ENCODE peak calls at places on chromosome 19, in seven cellular contexts. One of them, this sample, is unnamed. For H3K4me1, the result is how much of the 10 kb centered on the place peaks cover.

GRCh38 chr19:51316688-51317087 is 5.2 kb downstream of the IGLON5 start:
- DNase-seq in mucosa of descending colon: no peak
- DNase-seq in fibroblast of lung: no peak
- DNase-seq in CD8-positive, alpha-beta T cell: no peak
- DNase-seq in PC-9: no peak
- DNase-seq in lower lobe of right lung: no peak
- DNase-seq in colonic mucosa: no peak
- DNase-seq in this sample: no peak

GRCh38 chr19:27762933-27763332 is 1450.0 kb downstream of the UQCRFS1 start:
- DNase-seq in mucosa of descending colon: no peak
- DNase-seq in PC-9: no peak
- DNase-seq in colonic mucosa: no peak
- DNase-seq in CD8-positive, alpha-beta T cell: no peak
- DNase-seq in lower lobe of right lung: no peak
- DNase-seq in fibroblast of lung: no peak
- DNase-seq in this sample: no peak

GRCh38 chr19:8148410-8149231 is 771 bp downstream of the FBN3 start:
- DNase-seq in CD8-positive, alpha-beta T cell: no peak
- DNase-seq in mucosa of descending colon: no peak
- DNase-seq in fibroblast of lung: no peak
- DNase-seq in lower lobe of right lung: peak
- DNase-seq in colonic mucosa: no peak
- DNase-seq in PC-9: no peak
- DNase-seq in this sample: peak

GRCh38 chr19:30256510-30256850 is 115.7 kb upstream of the ZNF536 start:
- DNase-seq in mucosa of descending colon: no peak
- DNase-seq in lower lobe of right lung: no peak
- DNase-seq in fibroblast of lung: no peak
- DNase-seq in colonic mucosa: no peak
- DNase-seq in CD8-positive, alpha-beta T cell: no peak
- DNase-seq in PC-9: no peak
- DNase-seq in this sample: no peak

GRCh38 chr19:46196410-46197124 is 33.0 kb upstream of the IGFL1 start:
- DNase-seq in CD8-positive, alpha-beta T cell: no peak
- DNase-seq in PC-9: no peak
- DNase-seq in lower lobe of right lung: no peak
- DNase-seq in fibroblast of lung: no peak
- DNase-seq in mucosa of descending colon: no peak
- DNase-seq in colonic mucosa: no peak
- DNase-seq in this sample: no peak

GRCh38 chr19:51702754-51703654 is 9.9 kb downstream of the SPACA6 start:
- DNase-seq in PC-9: no peak
- DNase-seq in lower lobe of right lung: peak
- DNase-seq in mucosa of descending colon: peak
- DNase-seq in fibroblast of lung: no peak
- DNase-seq in colonic mucosa: peak
- DNase-seq in CD8-positive, alpha-beta T cell: no peak
- DNase-seq in this sample: peak

GRCh38 chr19:40398417-40399056 is 8.6 kb upstream of the HIPK4 start:
- DNase-seq in fibroblast of lung: no peak
- DNase-seq in lower lobe of right lung: peak
- DNase-seq in mucosa of descending colon: peak
- DNase-seq in colonic mucosa: peak
- DNase-seq in PC-9: no peak
- DNase-seq in CD8-positive, alpha-beta T cell: peak
- DNase-seq in this sample: peak

GRCh38 chr19:8208710-8209110 is 460 bp upstream of the CERS4 start:
- DNase-seq in fibroblast of lung: no peak
- DNase-seq in colonic mucosa: peak
- DNase-seq in CD8-positive, alpha-beta T cell: no peak
- DNase-seq in PC-9: no peak
- DNase-seq in mucosa of descending colon: no peak
- DNase-seq in lower lobe of right lung: no peak
- DNase-seq in this sample: no peak

GRCh38 chr19:11069451-11070009 is 19.7 kb upstream of the LDLR start:
- DNase-seq in mucosa of descending colon: no peak
- DNase-seq in CD8-positive, alpha-beta T cell: no peak
- DNase-seq in lower lobe of right lung: peak
- DNase-seq in PC-9: no peak
- DNase-seq in colonic mucosa: no peak
- DNase-seq in fibroblast of lung: no peak
- DNase-seq in this sample: no peak

GRCh38 chr19:41882568-41883462 is at the start of gene ARHGEF1:
- DNase-seq in colonic mucosa: peak
- DNase-seq in PC-9: no peak
- DNase-seq in fibroblast of lung: peak
- DNase-seq in lower lobe of right lung: peak
- DNase-seq in mucosa of descending colon: peak
- DNase-seq in CD8-positive, alpha-beta T cell: peak
- DNase-seq in this sample: peak

GRCh38 chr19:10468133-10468532 is 35.0 kb downstream of the KEAP1 start:
- DNase-seq in fibroblast of lung: no peak
- DNase-seq in CD8-positive, alpha-beta T cell: no peak
- DNase-seq in lower lobe of right lung: no peak
- DNase-seq in mucosa of descending colon: no peak
- DNase-seq in PC-9: no peak
- DNase-seq in colonic mucosa: no peak
- DNase-seq in this sample: no peak

GRCh38 chr19:41546386-41546789 is 29.6 kb upstream of the CEACAM21 start:
- DNase-seq in lower lobe of right lung: peak
- DNase-seq in mucosa of descending colon: peak
- DNase-seq in fibroblast of lung: no peak
- DNase-seq in CD8-positive, alpha-beta T cell: peak
- DNase-seq in colonic mucosa: no peak
- DNase-seq in PC-9: no peak
- DNase-seq in this sample: no peak

GRCh38 chr19:51573331-51573730 is 2.2 kb downstream of the ZNF175 start:
- DNase-seq in CD8-positive, alpha-beta T cell: no peak
- DNase-seq in lower lobe of right lung: no peak
- DNase-seq in colonic mucosa: no peak
- DNase-seq in fibroblast of lung: no peak
- DNase-seq in PC-9: no peak
- DNase-seq in mucosa of descending colon: no peak
- DNase-seq in this sample: no peak

GRCh38 chr19:38670921-38671398 is 23.5 kb downstream of the ACTN4 start:
- DNase-seq in fibroblast of lung: no peak
- DNase-seq in CD8-positive, alpha-beta T cell: no peak
- DNase-seq in mucosa of descending colon: no peak
- DNase-seq in lower lobe of right lung: no peak
- DNase-seq in PC-9: no peak
- DNase-seq in colonic mucosa: no peak
- DNase-seq in this sample: no peak

GRCh38 chr19:57351867-57352266 is 796 bp downstream of the ZNF304 start:
- DNase-seq in fibroblast of lung: no peak
- DNase-seq in CD8-positive, alpha-beta T cell: no peak
- DNase-seq in mucosa of descending colon: no peak
- DNase-seq in PC-9: no peak
- DNase-seq in lower lobe of right lung: no peak
- DNase-seq in colonic mucosa: no peak
- DNase-seq in this sample: no peak

GRCh38 chr19:44107751-44108150 is 5.4 kb upstream of the ZNF225 start:
- DNase-seq in CD8-positive, alpha-beta T cell: no peak
- DNase-seq in fibroblast of lung: no peak
- DNase-seq in PC-9: no peak
- DNase-seq in lower lobe of right lung: no peak
- DNase-seq in mucosa of descending colon: no peak
- DNase-seq in colonic mucosa: no peak
- DNase-seq in this sample: no peak

GRCh38 chr19:31511696-31512095 is 162.5 kb upstream of the TSHZ3 start:
- DNase-seq in PC-9: no peak
- DNase-seq in colonic mucosa: no peak
- DNase-seq in CD8-positive, alpha-beta T cell: no peak
- DNase-seq in mucosa of descending colon: no peak
- DNase-seq in fibroblast of lung: no peak
- DNase-seq in lower lobe of right lung: no peak
- DNase-seq in this sample: no peak

GRCh38 chr19:45250832-45251451 is at the start of gene MARK4:
- DNase-seq in mucosa of descending colon: peak
- DNase-seq in CD8-positive, alpha-beta T cell: peak
- DNase-seq in colonic mucosa: peak
- DNase-seq in lower lobe of right lung: peak
- DNase-seq in fibroblast of lung: peak
- DNase-seq in PC-9: no peak
- DNase-seq in this sample: peak

GRCh38 chr19:35639321-35639639 is 2.3 kb upstream of the ETV2 start:
- DNase-seq in fibroblast of lung: no peak
- DNase-seq in colonic mucosa: no peak
- DNase-seq in CD8-positive, alpha-beta T cell: no peak
- DNase-seq in lower lobe of right lung: no peak
- DNase-seq in mucosa of descending colon: no peak
- DNase-seq in PC-9: no peak
- DNase-seq in this sample: no peak

GRCh38 chr19:46488551-46488950 is 7.1 kb downstream of the PNMA8B start:
- DNase-seq in lower lobe of right lung: no peak
- DNase-seq in CD8-positive, alpha-beta T cell: no peak
- DNase-seq in PC-9: no peak
- DNase-seq in mucosa of descending colon: no peak
- DNase-seq in colonic mucosa: no peak
- DNase-seq in fibroblast of lung: no peak
- DNase-seq in this sample: no peak

GRCh38 chr19:8021374-8021773 is 15.9 kb upstream of the ELAVL1 start:
- DNase-seq in fibroblast of lung: no peak
- DNase-seq in PC-9: no peak
- DNase-seq in colonic mucosa: no peak
- DNase-seq in mucosa of descending colon: no peak
- DNase-seq in CD8-positive, alpha-beta T cell: no peak
- DNase-seq in lower lobe of right lung: no peak
- DNase-seq in this sample: no peak

GRCh38 chr19:47848871-47849473 is 10.1 kb upstream of the TPRX2 start:
- DNase-seq in lower lobe of right lung: peak
- DNase-seq in colonic mucosa: peak
- DNase-seq in PC-9: no peak
- DNase-seq in fibroblast of lung: peak
- DNase-seq in CD8-positive, alpha-beta T cell: peak
- DNase-seq in mucosa of descending colon: no peak
- DNase-seq in this sample: peak
- TF ChIP-seq CTCF in lower lobe of right lung: peak
- TF ChIP-seq CTCF in colonic mucosa: peak
- TF ChIP-seq CTCF in PC-9: peak
- TF ChIP-seq CTCF in fibroblast of lung: peak
- TF ChIP-seq CTCF in CD8-positive, alpha-beta T cell: peak
- TF ChIP-seq CTCF in mucosa of descending colon: no peak
- TF ChIP-seq CTCF in this sample: peak

DNA sequence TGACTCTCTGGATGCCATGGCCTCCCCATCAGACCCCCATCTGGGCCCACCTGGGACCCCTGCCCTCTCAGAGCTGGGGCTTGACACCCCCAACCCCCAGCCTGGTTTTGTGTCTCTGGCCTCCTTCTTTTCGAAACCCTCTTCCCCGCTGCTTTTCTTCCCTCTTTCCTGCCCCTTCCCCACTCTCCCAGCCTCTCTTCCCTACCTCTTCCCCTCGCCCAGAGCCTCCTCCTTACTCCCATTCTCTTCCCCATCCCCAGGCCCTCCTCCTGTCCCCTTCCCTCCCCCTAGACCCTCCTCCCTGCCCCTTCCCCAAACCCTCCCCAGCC is 2.1 kb downstream of the TNFSF9 start:
- DNase-seq in CD8-positive, alpha-beta T cell: no peak
- DNase-seq in mucosa of descending colon: no peak
- DNase-seq in lower lobe of right lung: no peak
- DNase-seq in colonic mucosa: no peak
- DNase-seq in PC-9: no peak
- DNase-seq in fibroblast of lung: no peak
- DNase-seq in this sample: no peak
- H3K4me1 ChIP-seq in CD8-positive, alpha-beta T cell: half or more
- H3K4me1 ChIP-seq in mucosa of descending colon: under half
- H3K4me1 ChIP-seq in lower lobe of right lung: under half
- H3K4me1 ChIP-seq in colonic mucosa: under half
- H3K4me1 ChIP-seq in PC-9: under half
- H3K4me1 ChIP-seq in fibroblast of lung: under half
- H3K4me1 ChIP-seq in this sample: under half

GRCh38 chr19:23439623-23440022 is 44.4 kb upstream of the ZNF91 start:
- DNase-seq in mucosa of descending colon: no peak
- DNase-seq in PC-9: no peak
- DNase-seq in fibroblast of lung: no peak
- DNase-seq in lower lobe of right lung: no peak
- DNase-seq in CD8-positive, alpha-beta T cell: no peak
- DNase-seq in colonic mucosa: no peak
- DNase-seq in this sample: no peak

GRCh38 chr19:23436944-23437343 is 41.7 kb upstream of the ZNF91 start:
- DNase-seq in fibroblast of lung: no peak
- DNase-seq in PC-9: no peak
- DNase-seq in mucosa of descending colon: no peak
- DNase-seq in lower lobe of right lung: no peak
- DNase-seq in colonic mucosa: no peak
- DNase-seq in CD8-positive, alpha-beta T cell: no peak
- DNase-seq in this sample: no peak

GRCh38 chr19:23437901-23438300 is 42.6 kb upstream of the ZNF91 start:
- DNase-seq in lower lobe of right lung: no peak
- DNase-seq in PC-9: no peak
- DNase-seq in CD8-positive, alpha-beta T cell: no peak
- DNase-seq in fibroblast of lung: no peak
- DNase-seq in colonic mucosa: no peak
- DNase-seq in mucosa of descending colon: no peak
- DNase-seq in this sample: no peak

GRCh38 chr19:23440207-23440606 is 44.9 kb upstream of the ZNF91 start:
- DNase-seq in mucosa of descending colon: no peak
- DNase-seq in lower lobe of right lung: no peak
- DNase-seq in colonic mucosa: no peak
- DNase-seq in fibroblast of lung: no peak
- DNase-seq in PC-9: no peak
- DNase-seq in CD8-positive, alpha-beta T cell: no peak
- DNase-seq in this sample: no peak

DNA sequence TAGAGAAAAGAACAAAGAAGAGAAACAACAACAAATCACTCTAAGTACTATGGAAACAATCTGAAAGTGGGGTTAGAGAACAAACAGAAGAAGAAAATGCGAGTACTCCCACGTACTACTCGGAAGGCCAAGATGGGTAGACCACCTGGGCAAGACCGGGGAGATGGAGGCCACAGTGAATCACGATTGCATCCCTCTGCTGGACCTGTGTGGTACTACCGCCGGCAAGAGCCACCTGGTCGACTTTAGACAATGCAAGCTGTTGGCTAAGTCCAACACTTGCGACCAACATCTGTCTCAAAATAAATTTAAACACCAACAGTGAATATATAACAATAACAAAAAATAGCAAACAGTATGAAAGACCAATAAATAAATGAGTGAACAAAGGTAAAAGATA is 45.5 kb upstream of the ZNF91 start:
- DNase-seq in colonic mucosa: no peak
- DNase-seq in CD8-positive, alpha-beta T cell: no peak
- DNase-seq in fibroblast of lung: no peak
- DNase-seq in mucosa of descending colon: no peak
- DNase-seq in PC-9: no peak
- DNase-seq in lower lobe of right lung: no peak
- DNase-seq in this sample: no peak
- TF ChIP-seq CTCF in colonic mucosa: no peak
- TF ChIP-seq CTCF in CD8-positive, alpha-beta T cell: no peak
- TF ChIP-seq CTCF in fibroblast of lung: peak
- TF ChIP-seq CTCF in mucosa of descending colon: no peak
- TF ChIP-seq CTCF in PC-9: peak
- TF ChIP-seq CTCF in lower lobe of right lung: peak
- TF ChIP-seq CTCF in this sample: peak

GRCh38 chr19:13012690-13013608 is 17.7 kb downstream of the NFIX start:
- DNase-seq in CD8-positive, alpha-beta T cell: peak
- DNase-seq in lower lobe of right lung: no peak
- DNase-seq in mucosa of descending colon: peak
- DNase-seq in PC-9: no peak
- DNase-seq in colonic mucosa: peak
- DNase-seq in fibroblast of lung: peak
- DNase-seq in this sample: no peak
- H3K4me1 ChIP-seq in CD8-positive, alpha-beta T cell: under half
- H3K4me1 ChIP-seq in lower lobe of right lung: half or more
- H3K4me1 ChIP-seq in mucosa of descending colon: under half
- H3K4me1 ChIP-seq in PC-9: under half
- H3K4me1 ChIP-seq in colonic mucosa: under half
- H3K4me1 ChIP-seq in fibroblast of lung: under half
- H3K4me1 ChIP-seq in this sample: half or more

GRCh38 chr19:4343056-4343844 is at the start of gene MPND:
- DNase-seq in fibroblast of lung: peak
- DNase-seq in CD8-positive, alpha-beta T cell: peak
- DNase-seq in lower lobe of right lung: peak
- DNase-seq in colonic mucosa: peak
- DNase-seq in mucosa of descending colon: peak
- DNase-seq in PC-9: peak
- DNase-seq in this sample: peak
- TF ChIP-seq CTCF in fibroblast of lung: peak
- TF ChIP-seq CTCF in CD8-positive, alpha-beta T cell: no peak
- TF ChIP-seq CTCF in lower lobe of right lung: peak
- TF ChIP-seq CTCF in colonic mucosa: no peak
- TF ChIP-seq CTCF in mucosa of descending colon: no peak
- TF ChIP-seq CTCF in PC-9: no peak
- TF ChIP-seq CTCF in this sample: peak

This sample was measured in upper lobe of right lung.